ENCODE peak calls at places on chromosomes 2 and 18, in nine cellular contexts. One of them, this sample, is unnamed.

GRCh38 chr2:240368746-240369724 is 66.4 kb upstream of the GPC1 start:
- DNase-seq in MM.1S: no peak
- DNase-seq in activated CD8-positive, alpha-beta T cell treated with anti-CD3 and anti-CD28 coated beads for 36 hours: no peak
- DNase-seq in GM06990: no peak
- DNase-seq in lower leg skin: no peak
- DNase-seq in right lobe of liver: peak
- DNase-seq in pancreas: peak
- DNase-seq in mammary epithelial cell: no peak
- DNase-seq in HFF-Myc: no peak
- DNase-seq in this sample: no peak

GRCh38 chr2:175436076-175436475 is 254.6 kb upstream of the ATP5MC3 start:
- DNase-seq in lower leg skin: no peak
- DNase-seq in pancreas: no peak
- DNase-seq in MM.1S: no peak
- DNase-seq in mammary epithelial cell: peak
- DNase-seq in HFF-Myc: no peak
- DNase-seq in GM06990: no peak
- DNase-seq in activated CD8-positive, alpha-beta T cell treated with anti-CD3 and anti-CD28 coated beads for 36 hours: no peak
- DNase-seq in right lobe of liver: no peak
- DNase-seq in this sample: no peak

GRCh38 chr2:227248876-227249275 is 76.2 kb upstream of the MFF start:
- DNase-seq in lower leg skin: no peak
- DNase-seq in MM.1S: no peak
- DNase-seq in pancreas: no peak
- DNase-seq in mammary epithelial cell: no peak
- DNase-seq in right lobe of liver: no peak
- DNase-seq in HFF-Myc: no peak
- DNase-seq in activated CD8-positive, alpha-beta T cell treated with anti-CD3 and anti-CD28 coated beads for 36 hours: no peak
- DNase-seq in GM06990: no peak
- DNase-seq in this sample: no peak

GRCh38 chr2:108189316-108189715 is 50.5 kb upstream of the SULT1C3 start:
- DNase-seq in HFF-Myc: no peak
- DNase-seq in mammary epithelial cell: peak
- DNase-seq in pancreas: no peak
- DNase-seq in MM.1S: no peak
- DNase-seq in activated CD8-positive, alpha-beta T cell treated with anti-CD3 and anti-CD28 coated beads for 36 hours: no peak
- DNase-seq in right lobe of liver: no peak
- DNase-seq in lower leg skin: no peak
- DNase-seq in GM06990: no peak
- DNase-seq in this sample: no peak

GRCh38 chr18:57915241-57915640 is 112.1 kb upstream of the ATP8B1 start:
- DNase-seq in GM06990: no peak
- DNase-seq in activated CD8-positive, alpha-beta T cell treated with anti-CD3 and anti-CD28 coated beads for 36 hours: no peak
- DNase-seq in MM.1S: no peak
- DNase-seq in lower leg skin: no peak
- DNase-seq in HFF-Myc: no peak
- DNase-seq in pancreas: no peak
- DNase-seq in mammary epithelial cell: no peak
- DNase-seq in right lobe of liver: no peak
- DNase-seq in this sample: no peak

GRCh38 chr18:58277457-58277739 is 233.4 kb downstream of the NEDD4L start:
- DNase-seq in HFF-Myc: no peak
- DNase-seq in pancreas: no peak
- DNase-seq in GM06990: no peak
- DNase-seq in lower leg skin: no peak
- DNase-seq in right lobe of liver: no peak
- DNase-seq in MM.1S: no peak
- DNase-seq in activated CD8-positive, alpha-beta T cell treated with anti-CD3 and anti-CD28 coated beads for 36 hours: no peak
- DNase-seq in mammary epithelial cell: no peak
- DNase-seq in this sample: no peak

GRCh38 chr2:39512434-39512935 is 75.4 kb upstream of the MAP4K3 start:
- DNase-seq in right lobe of liver: no peak
- DNase-seq in pancreas: no peak
- DNase-seq in mammary epithelial cell: no peak
- DNase-seq in HFF-Myc: no peak
- DNase-seq in lower leg skin: no peak
- DNase-seq in GM06990: no peak
- DNase-seq in MM.1S: no peak
- DNase-seq in activated CD8-positive, alpha-beta T cell treated with anti-CD3 and anti-CD28 coated beads for 36 hours: no peak
- DNase-seq in this sample: no peak

GRCh38 chr2:219605607-219605954 is 7.9 kb downstream of the STK11IP start:
- DNase-seq in MM.1S: no peak
- DNase-seq in pancreas: no peak
- DNase-seq in mammary epithelial cell: no peak
- DNase-seq in right lobe of liver: no peak
- DNase-seq in lower leg skin: no peak
- DNase-seq in activated CD8-positive, alpha-beta T cell treated with anti-CD3 and anti-CD28 coated beads for 36 hours: no peak
- DNase-seq in HFF-Myc: no peak
- DNase-seq in GM06990: no peak
- DNase-seq in this sample: no peak

GRCh38 chr2:1686784-1687105 is 57.6 kb downstream of the PXDN start:
- DNase-seq in activated CD8-positive, alpha-beta T cell treated with anti-CD3 and anti-CD28 coated beads for 36 hours: no peak
- DNase-seq in right lobe of liver: no peak
- DNase-seq in HFF-Myc: no peak
- DNase-seq in mammary epithelial cell: no peak
- DNase-seq in pancreas: no peak
- DNase-seq in MM.1S: no peak
- DNase-seq in GM06990: no peak
- DNase-seq in lower leg skin: peak
- DNase-seq in this sample: no peak

GRCh38 chr2:12192762-12193161 is 446.3 kb downstream of the LPIN1 start:
- DNase-seq in HFF-Myc: no peak
- DNase-seq in MM.1S: no peak
- DNase-seq in mammary epithelial cell: no peak
- DNase-seq in activated CD8-positive, alpha-beta T cell treated with anti-CD3 and anti-CD28 coated beads for 36 hours: no peak
- DNase-seq in lower leg skin: no peak
- DNase-seq in GM06990: no peak
- DNase-seq in pancreas: no peak
- DNase-seq in right lobe of liver: no peak
- DNase-seq in this sample: no peak

GRCh38 chr2:36811071-36811470 is 114.6 kb downstream of the VIT start:
- DNase-seq in lower leg skin: peak
- DNase-seq in HFF-Myc: no peak
- DNase-seq in GM06990: no peak
- DNase-seq in mammary epithelial cell: no peak
- DNase-seq in right lobe of liver: no peak
- DNase-seq in pancreas: no peak
- DNase-seq in activated CD8-positive, alpha-beta T cell treated with anti-CD3 and anti-CD28 coated beads for 36 hours: no peak
- DNase-seq in MM.1S: no peak
- DNase-seq in this sample: no peak

GRCh38 chr2:54497738-54498680 is 41.9 kb downstream of the SPTBN1 start:
- DNase-seq in pancreas: peak
- DNase-seq in GM06990: no peak
- DNase-seq in mammary epithelial cell: no peak
- DNase-seq in activated CD8-positive, alpha-beta T cell treated with anti-CD3 and anti-CD28 coated beads for 36 hours: no peak
- DNase-seq in lower leg skin: no peak
- DNase-seq in right lobe of liver: no peak
- DNase-seq in MM.1S: no peak
- DNase-seq in HFF-Myc: peak
- DNase-seq in this sample: no peak

GRCh38 chr2:85945172-85945571 is 56.4 kb upstream of the ST3GAL5 start:
- DNase-seq in HFF-Myc: no peak
- DNase-seq in activated CD8-positive, alpha-beta T cell treated with anti-CD3 and anti-CD28 coated beads for 36 hours: no peak
- DNase-seq in MM.1S: no peak
- DNase-seq in right lobe of liver: no peak
- DNase-seq in pancreas: no peak
- DNase-seq in mammary epithelial cell: no peak
- DNase-seq in GM06990: no peak
- DNase-seq in lower leg skin: no peak
- DNase-seq in this sample: no peak

GRCh38 chr2:64225491-64225890 is 81.3 kb upstream of the PELI1 start:
- DNase-seq in MM.1S: no peak
- DNase-seq in GM06990: no peak
- DNase-seq in lower leg skin: no peak
- DNase-seq in mammary epithelial cell: peak
- DNase-seq in right lobe of liver: no peak
- DNase-seq in pancreas: no peak
- DNase-seq in activated CD8-positive, alpha-beta T cell treated with anti-CD3 and anti-CD28 coated beads for 36 hours: peak
- DNase-seq in HFF-Myc: no peak
- DNase-seq in this sample: no peak

GRCh38 chr2:150168596-150168995 is 318.9 kb downstream of the RND3 start:
- DNase-seq in MM.1S: no peak
- DNase-seq in right lobe of liver: no peak
- DNase-seq in mammary epithelial cell: no peak
- DNase-seq in pancreas: no peak
- DNase-seq in activated CD8-positive, alpha-beta T cell treated with anti-CD3 and anti-CD28 coated beads for 36 hours: no peak
- DNase-seq in HFF-Myc: no peak
- DNase-seq in lower leg skin: no peak
- DNase-seq in GM06990: no peak
- DNase-seq in this sample: no peak

GRCh38 chr2:207253946-207254345 is 88.2 kb upstream of the KLF7 start:
- DNase-seq in right lobe of liver: no peak
- DNase-seq in pancreas: no peak
- DNase-seq in lower leg skin: no peak
- DNase-seq in MM.1S: no peak
- DNase-seq in mammary epithelial cell: peak
- DNase-seq in HFF-Myc: peak
- DNase-seq in GM06990: no peak
- DNase-seq in activated CD8-positive, alpha-beta T cell treated with anti-CD3 and anti-CD28 coated beads for 36 hours: no peak
- DNase-seq in this sample: no peak

GRCh38 chr2:236200378-236200777 is 32.2 kb upstream of the GBX2 start:
- DNase-seq in GM06990: no peak
- DNase-seq in HFF-Myc: no peak
- DNase-seq in right lobe of liver: no peak
- DNase-seq in pancreas: no peak
- DNase-seq in lower leg skin: no peak
- DNase-seq in mammary epithelial cell: no peak
- DNase-seq in activated CD8-positive, alpha-beta T cell treated with anti-CD3 and anti-CD28 coated beads for 36 hours: no peak
- DNase-seq in MM.1S: no peak
- DNase-seq in this sample: no peak

GRCh38 chr18:41170346-41170745 is 784.7 kb upstream of the PIK3C3 start:
- DNase-seq in lower leg skin: no peak
- DNase-seq in activated CD8-positive, alpha-beta T cell treated with anti-CD3 and anti-CD28 coated beads for 36 hours: no peak
- DNase-seq in MM.1S: no peak
- DNase-seq in GM06990: no peak
- DNase-seq in pancreas: no peak
- DNase-seq in right lobe of liver: no peak
- DNase-seq in HFF-Myc: no peak
- DNase-seq in mammary epithelial cell: no peak
- DNase-seq in this sample: no peak

GRCh38 chr2:168466190-168466737 is 10.2 kb downstream of the CERS6 start:
- DNase-seq in pancreas: no peak
- DNase-seq in lower leg skin: no peak
- DNase-seq in activated CD8-positive, alpha-beta T cell treated with anti-CD3 and anti-CD28 coated beads for 36 hours: no peak
- DNase-seq in GM06990: no peak
- DNase-seq in right lobe of liver: no peak
- DNase-seq in mammary epithelial cell: no peak
- DNase-seq in MM.1S: no peak
- DNase-seq in HFF-Myc: no peak
- DNase-seq in this sample: no peak

GRCh38 chr18:55444496-55444895 is 143.5 kb downstream of the TCF4 start:
- DNase-seq in HFF-Myc: no peak
- DNase-seq in MM.1S: no peak
- DNase-seq in lower leg skin: no peak
- DNase-seq in pancreas: no peak
- DNase-seq in GM06990: no peak
- DNase-seq in right lobe of liver: no peak
- DNase-seq in mammary epithelial cell: no peak
- DNase-seq in activated CD8-positive, alpha-beta T cell treated with anti-CD3 and anti-CD28 coated beads for 36 hours: no peak
- DNase-seq in this sample: no peak

GRCh38 chr2:71995067-71995665 is 152.5 kb downstream of the CYP26B1 start:
- DNase-seq in mammary epithelial cell: peak
- DNase-seq in GM06990: no peak
- DNase-seq in right lobe of liver: no peak
- DNase-seq in lower leg skin: no peak
- DNase-seq in pancreas: no peak
- DNase-seq in activated CD8-positive, alpha-beta T cell treated with anti-CD3 and anti-CD28 coated beads for 36 hours: no peak
- DNase-seq in MM.1S: no peak
- DNase-seq in HFF-Myc: peak
- DNase-seq in this sample: no peak
- TF ChIP-seq CTCF in mammary epithelial cell: peak
- TF ChIP-seq CTCF in GM06990: no peak
- TF ChIP-seq CTCF in right lobe of liver: peak
- TF ChIP-seq CTCF in lower leg skin: no peak
- TF ChIP-seq CTCF in pancreas: no peak
- TF ChIP-seq CTCF in activated CD8-positive, alpha-beta T cell treated with anti-CD3 and anti-CD28 coated beads for 36 hours: no peak
- TF ChIP-seq CTCF in MM.1S: peak
- TF ChIP-seq CTCF in HFF-Myc: peak
- TF ChIP-seq CTCF in this sample: no peak

GRCh38 chr2:68244456-68244855 is 7.9 kb downstream of the PPP3R1 start:
- DNase-seq in mammary epithelial cell: no peak
- DNase-seq in activated CD8-positive, alpha-beta T cell treated with anti-CD3 and anti-CD28 coated beads for 36 hours: no peak
- DNase-seq in right lobe of liver: no peak
- DNase-seq in lower leg skin: no peak
- DNase-seq in HFF-Myc: no peak
- DNase-seq in pancreas: no peak
- DNase-seq in MM.1S: no peak
- DNase-seq in GM06990: no peak
- DNase-seq in this sample: no peak
- TF ChIP-seq CTCF in mammary epithelial cell: no peak
- TF ChIP-seq CTCF in activated CD8-positive, alpha-beta T cell treated with anti-CD3 and anti-CD28 coated beads for 36 hours: no peak
- TF ChIP-seq CTCF in right lobe of liver: peak
- TF ChIP-seq CTCF in lower leg skin: no peak
- TF ChIP-seq CTCF in HFF-Myc: peak
- TF ChIP-seq CTCF in pancreas: no peak
- TF ChIP-seq CTCF in MM.1S: no peak
- TF ChIP-seq CTCF in GM06990: no peak
- TF ChIP-seq CTCF in this sample: no peak

DNA sequence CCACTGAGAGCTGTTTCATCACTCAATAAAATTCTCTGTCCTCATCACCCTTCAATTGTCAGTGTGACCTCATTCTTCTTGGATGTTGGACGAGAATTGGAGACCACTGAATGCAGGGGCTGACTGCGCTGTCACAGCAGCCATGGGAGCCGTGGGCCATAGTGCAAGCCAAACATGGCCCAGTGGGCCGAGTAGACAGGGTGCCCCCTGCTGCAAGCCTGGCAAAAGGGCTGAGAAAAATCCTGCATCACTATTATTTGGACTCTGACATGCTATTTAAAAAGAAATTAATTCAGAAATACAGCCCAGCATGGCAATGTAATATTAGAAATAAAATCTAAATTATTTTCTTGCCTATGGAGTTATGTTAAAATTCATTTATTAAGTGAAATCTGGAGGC is 67.8 kb upstream of the FAM98A start:
- DNase-seq in mammary epithelial cell: no peak
- DNase-seq in activated CD8-positive, alpha-beta T cell treated with anti-CD3 and anti-CD28 coated beads for 36 hours: no peak
- DNase-seq in pancreas: no peak
- DNase-seq in HFF-Myc: no peak
- DNase-seq in right lobe of liver: no peak
- DNase-seq in GM06990: no peak
- DNase-seq in MM.1S: no peak
- DNase-seq in lower leg skin: no peak
- DNase-seq in this sample: no peak
- TF ChIP-seq CTCF in mammary epithelial cell: no peak
- TF ChIP-seq CTCF in activated CD8-positive, alpha-beta T cell treated with anti-CD3 and anti-CD28 coated beads for 36 hours: no peak
- TF ChIP-seq CTCF in pancreas: no peak
- TF ChIP-seq CTCF in HFF-Myc: no peak
- TF ChIP-seq CTCF in right lobe of liver: no peak
- TF ChIP-seq CTCF in GM06990: peak
- TF ChIP-seq CTCF in MM.1S: no peak
- TF ChIP-seq CTCF in lower leg skin: no peak
- TF ChIP-seq CTCF in this sample: no peak

DNA sequence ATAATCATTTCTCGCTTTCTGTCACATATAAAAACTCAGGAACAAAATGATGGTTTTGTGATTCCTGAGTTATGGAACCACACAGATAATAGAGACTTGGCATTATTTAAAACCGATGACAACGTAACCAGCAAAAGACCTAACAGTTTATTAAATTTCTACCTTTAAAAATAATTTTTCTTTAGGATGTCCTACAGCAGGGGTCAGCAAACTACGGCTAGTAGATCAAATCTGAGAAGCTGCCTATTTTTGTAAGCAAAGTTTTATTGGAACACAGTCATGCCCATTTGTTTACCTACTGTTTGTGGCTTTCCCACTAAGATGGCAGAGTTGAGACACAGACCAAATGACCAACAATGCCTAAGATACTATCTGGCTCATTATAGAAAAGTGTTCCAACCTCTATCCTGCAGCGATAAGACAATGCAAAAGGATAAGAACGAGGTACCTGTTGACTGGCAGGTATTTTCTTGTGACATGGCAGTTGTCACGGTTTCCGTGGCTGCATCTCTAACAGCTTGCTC is 53.0 kb upstream of the ZFP36L2 start:
- DNase-seq in lower leg skin: no peak
- DNase-seq in pancreas: no peak
- DNase-seq in HFF-Myc: no peak
- DNase-seq in right lobe of liver: no peak
- DNase-seq in MM.1S: no peak
- DNase-seq in GM06990: no peak
- DNase-seq in activated CD8-positive, alpha-beta T cell treated with anti-CD3 and anti-CD28 coated beads for 36 hours: no peak
- DNase-seq in mammary epithelial cell: no peak
- DNase-seq in this sample: no peak
- TF ChIP-seq CTCF in lower leg skin: no peak
- TF ChIP-seq CTCF in pancreas: no peak
- TF ChIP-seq CTCF in HFF-Myc: no peak
- TF ChIP-seq CTCF in right lobe of liver: no peak
- TF ChIP-seq CTCF in MM.1S: no peak
- TF ChIP-seq CTCF in GM06990: no peak
- TF ChIP-seq CTCF in activated CD8-positive, alpha-beta T cell treated with anti-CD3 and anti-CD28 coated beads for 36 hours: no peak
- TF ChIP-seq CTCF in mammary epithelial cell: no peak
- TF ChIP-seq CTCF in this sample: no peak

This sample was measured in glutamatergic neuron.